ENCODE peak calls at places on chromosomes 2 and 18, in six cellular contexts. One of them, this sample, is unnamed.
A peak's percentile ranks its signal among the peaks of the same experiment; 100 is the strongest.

GRCh38 chr18:44507729-44508325 is 172.9 kb upstream of the SETBP1 start:
- DNase-seq in endothelial cell: peak; percentile 60
- DNase-seq in GM20000: no peak
- DNase-seq in HCT116: no peak
- DNase-seq in tibial artery: peak; percentile 45
- DNase-seq in PC-9: no peak
- DNase-seq in this sample: no peak

GRCh38 chr18:55419939-55420664 is 167.9 kb downstream of the TCF4 start:
- DNase-seq in endothelial cell: no peak
- DNase-seq in PC-9: no peak
- DNase-seq in tibial artery: no peak
- DNase-seq in HCT116: no peak
- DNase-seq in GM20000: no peak
- DNase-seq in this sample: no peak

GRCh38 chr2:204335642-204336041 is 209.6 kb upstream of the PARD3B start:
- DNase-seq in HCT116: no peak
- DNase-seq in GM20000: no peak
- DNase-seq in endothelial cell: no peak
- DNase-seq in PC-9: no peak
- DNase-seq in tibial artery: no peak
- DNase-seq in this sample: no peak

GRCh38 chr2:190369635-190370034 is 26.2 kb downstream of the INPP1 start:
- DNase-seq in tibial artery: no peak
- DNase-seq in GM20000: no peak
- DNase-seq in PC-9: no peak
- DNase-seq in endothelial cell: no peak
- DNase-seq in HCT116: no peak
- DNase-seq in this sample: no peak

GRCh38 chr2:215507836-215508235 is 72.0 kb upstream of the FN1 start:
- DNase-seq in tibial artery: no peak
- DNase-seq in GM20000: no peak
- DNase-seq in HCT116: no peak
- DNase-seq in PC-9: no peak
- DNase-seq in endothelial cell: no peak
- DNase-seq in this sample: no peak

GRCh38 chr2:194443926-194444325 is 1213.1 kb upstream of the SLC39A10 start:
- DNase-seq in GM20000: no peak
- DNase-seq in endothelial cell: no peak
- DNase-seq in PC-9: no peak
- DNase-seq in HCT116: no peak
- DNase-seq in tibial artery: no peak
- DNase-seq in this sample: no peak

GRCh38 chr2:136381245-136381644 is 263.3 kb upstream of the CXCR4 start:
- DNase-seq in HCT116: no peak
- DNase-seq in GM20000: no peak
- DNase-seq in tibial artery: no peak
- DNase-seq in PC-9: no peak
- DNase-seq in endothelial cell: no peak
- DNase-seq in this sample: no peak

GRCh38 chr2:75570948-75571729 is 10.4 kb upstream of the EVA1A start:
- DNase-seq in tibial artery: no peak
- DNase-seq in GM20000: no peak
- DNase-seq in HCT116: no peak
- DNase-seq in endothelial cell: no peak
- DNase-seq in PC-9: peak; percentile 20
- DNase-seq in this sample: no peak

DNA sequence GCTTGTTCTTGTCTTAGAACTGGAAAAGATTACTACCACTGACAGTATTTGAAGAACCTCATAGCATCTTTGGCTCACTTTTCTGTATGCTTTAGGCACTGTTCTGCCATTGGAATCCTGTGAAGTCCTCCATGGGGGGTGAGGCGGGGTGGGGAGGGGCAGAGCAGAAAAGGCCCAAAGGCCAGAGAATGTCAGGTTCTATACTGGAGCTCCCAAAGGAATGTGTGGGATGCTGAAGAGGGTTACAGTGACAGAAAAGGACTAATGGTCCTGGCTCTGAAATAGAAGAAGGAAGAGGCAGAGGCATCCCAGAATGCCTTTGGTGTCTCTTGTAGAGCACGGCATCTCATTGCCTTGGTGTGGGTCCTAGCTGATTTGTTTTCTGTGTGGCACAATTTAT is 141.9 kb downstream of the HAUS1 start:
- DNase-seq in PC-9: no peak
- DNase-seq in endothelial cell: no peak
- DNase-seq in GM20000: no peak
- DNase-seq in tibial artery: no peak
- DNase-seq in HCT116: no peak
- DNase-seq in this sample: no peak
- TF ChIP-seq CTCF in PC-9: no peak
- TF ChIP-seq CTCF in endothelial cell: no peak
- TF ChIP-seq CTCF in GM20000: no peak
- TF ChIP-seq CTCF in tibial artery: no peak
- TF ChIP-seq CTCF in HCT116: no peak
- TF ChIP-seq CTCF in this sample: no peak

GRCh38 chr2:233385489-233386044 is 31.3 kb downstream of the DGKD start:
- DNase-seq in GM20000: peak; percentile 64
- DNase-seq in HCT116: no peak
- DNase-seq in endothelial cell: no peak
- DNase-seq in tibial artery: no peak
- DNase-seq in PC-9: no peak
- DNase-seq in this sample: no peak
- TF ChIP-seq CTCF in GM20000: no peak
- TF ChIP-seq CTCF in HCT116: no peak
- TF ChIP-seq CTCF in endothelial cell: no peak
- TF ChIP-seq CTCF in tibial artery: no peak
- TF ChIP-seq CTCF in PC-9: no peak
- TF ChIP-seq CTCF in this sample: no peak

GRCh38 chr2:156332452-156333273 is at the start of gene NR4A2:
- DNase-seq in GM20000: peak; percentile 87
- DNase-seq in PC-9: peak; percentile 73
- DNase-seq in HCT116: peak; percentile 96
- DNase-seq in tibial artery: peak; percentile 92
- DNase-seq in endothelial cell: peak; percentile 82
- DNase-seq in this sample: no peak

GRCh38 chr2:156331572-156332451 is 709 bp downstream of the NR4A2 start:
- DNase-seq in PC-9: peak; percentile 70
- DNase-seq in endothelial cell: peak; percentile 70
- DNase-seq in GM20000: peak; percentile 45
- DNase-seq in HCT116: no peak
- DNase-seq in tibial artery: peak; percentile 87
- DNase-seq in this sample: no peak

GRCh38 chr2:156333274-156333950 is 891 bp upstream of the NR4A2 start:
- DNase-seq in GM20000: peak; percentile 68
- DNase-seq in HCT116: no peak
- DNase-seq in tibial artery: no peak
- DNase-seq in PC-9: no peak
- DNase-seq in endothelial cell: no peak
- DNase-seq in this sample: no peak

GRCh38 chr2:156334496-156335478 is 2.3 kb upstream of the NR4A2 start:
- DNase-seq in tibial artery: peak; percentile 95
- DNase-seq in HCT116: peak; percentile 79
- DNase-seq in GM20000: peak; percentile 67
- DNase-seq in PC-9: peak; percentile 63
- DNase-seq in endothelial cell: peak; percentile 74
- DNase-seq in this sample: no peak

GRCh38 chr2:156333951-156334495 is 1.5 kb upstream of the NR4A2 start:
- DNase-seq in endothelial cell: peak; percentile 83
- DNase-seq in tibial artery: peak; percentile 59
- DNase-seq in PC-9: no peak
- DNase-seq in HCT116: no peak
- DNase-seq in GM20000: peak; percentile 61
- DNase-seq in this sample: no peak
- TF ChIP-seq CTCF in endothelial cell: no peak
- TF ChIP-seq CTCF in tibial artery: no peak
- TF ChIP-seq CTCF in PC-9: no peak
- TF ChIP-seq CTCF in HCT116: no peak
- TF ChIP-seq CTCF in GM20000: no peak
- TF ChIP-seq CTCF in this sample: no peak

DNA sequence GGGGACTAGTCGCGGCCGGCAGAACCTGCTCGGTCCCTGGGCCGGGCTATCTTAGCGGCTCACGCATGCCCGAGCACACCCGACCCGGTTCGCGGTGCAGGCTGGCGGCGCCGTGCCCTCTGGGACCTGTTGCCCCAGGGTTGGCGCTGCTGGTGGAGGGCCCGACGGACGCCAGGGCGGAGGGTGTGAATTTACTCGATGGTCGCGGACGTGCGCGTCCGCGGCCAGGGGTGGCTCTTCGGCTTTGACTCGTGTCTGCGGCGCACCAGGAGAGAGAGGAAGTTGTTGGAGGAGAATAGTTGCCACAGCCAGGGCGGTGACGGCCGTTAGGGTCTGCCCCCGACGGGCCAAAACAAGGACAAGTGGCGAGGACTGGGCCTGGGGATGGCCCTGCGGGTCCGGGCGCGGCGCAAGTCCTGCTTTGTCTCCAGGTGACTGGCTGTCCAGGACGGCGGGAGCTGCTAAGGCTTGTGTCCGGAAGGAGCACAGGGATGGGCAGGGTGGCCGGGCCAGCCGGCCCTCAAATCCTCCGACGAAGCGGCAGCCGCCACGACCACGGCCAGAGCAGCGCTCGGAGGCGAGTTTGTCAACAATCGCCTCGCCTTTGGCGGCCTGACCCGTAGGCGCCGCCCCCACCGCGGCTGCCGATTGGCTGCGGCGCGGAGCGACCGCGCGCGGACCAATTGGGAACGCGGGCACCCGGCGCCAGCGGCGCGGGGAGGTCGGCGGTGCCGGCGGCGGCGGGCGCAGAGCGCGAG is 1.3 kb downstream of the BCL2L11 start:
- DNase-seq in HCT116: peak; percentile 73
- DNase-seq in endothelial cell: peak; percentile 93
- DNase-seq in GM20000: peak; percentile 89
- DNase-seq in PC-9: peak; percentile 76
- DNase-seq in tibial artery: peak; percentile 83
- DNase-seq in this sample: peak; percentile 60
- TF ChIP-seq CTCF in HCT116: no peak
- TF ChIP-seq CTCF in endothelial cell: no peak
- TF ChIP-seq CTCF in GM20000: no peak
- TF ChIP-seq CTCF in PC-9: no peak
- TF ChIP-seq CTCF in tibial artery: no peak
- TF ChIP-seq CTCF in this sample: no peak

GRCh38 chr2:5290911-5291546 is 401.2 kb upstream of the SOX11 start:
- DNase-seq in GM20000: no peak
- DNase-seq in endothelial cell: no peak
- DNase-seq in HCT116: no peak
- DNase-seq in tibial artery: no peak
- DNase-seq in PC-9: no peak
- DNase-seq in this sample: no peak
- TF ChIP-seq CTCF in GM20000: no peak
- TF ChIP-seq CTCF in endothelial cell: no peak
- TF ChIP-seq CTCF in HCT116: no peak
- TF ChIP-seq CTCF in tibial artery: no peak
- TF ChIP-seq CTCF in PC-9: no peak
- TF ChIP-seq CTCF in this sample: peak; percentile 17

DNA sequence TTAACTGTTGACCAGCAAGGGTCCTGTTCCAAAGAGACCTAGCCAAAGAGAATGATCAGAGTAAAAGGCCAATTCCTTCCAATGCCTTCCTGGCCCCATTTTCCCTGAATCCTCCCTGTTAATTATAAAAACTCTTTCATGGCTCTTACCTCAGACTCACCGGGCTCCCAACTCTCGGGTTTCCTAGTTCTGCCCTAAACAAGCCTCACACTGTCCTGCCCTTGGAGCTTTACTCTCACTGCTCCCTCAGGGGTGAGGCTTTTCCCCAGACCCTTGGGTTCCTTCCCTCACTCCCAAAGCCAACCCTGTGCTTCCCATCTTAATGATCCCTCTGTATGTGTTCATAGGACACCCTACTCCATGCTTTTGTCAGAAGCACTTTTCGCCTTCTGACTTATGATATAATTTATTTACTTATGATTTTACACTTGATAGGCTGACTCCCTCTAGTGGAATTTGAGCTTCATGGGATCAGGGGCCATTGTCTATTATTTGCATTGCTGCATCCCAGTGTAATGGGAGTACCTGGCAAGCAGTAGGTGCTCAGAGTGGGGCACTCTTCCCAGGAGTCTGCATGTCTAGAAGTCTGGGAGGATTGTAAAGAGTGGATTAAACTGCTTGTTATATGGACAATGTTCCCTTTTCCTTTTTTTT is 29.9 kb upstream of the ZNG1B start:
- DNase-seq in tibial artery: no peak
- DNase-seq in PC-9: peak; percentile 79
- DNase-seq in endothelial cell: no peak
- DNase-seq in GM20000: no peak
- DNase-seq in HCT116: peak; percentile 31
- DNase-seq in this sample: no peak
- TF ChIP-seq CTCF in tibial artery: no peak
- TF ChIP-seq CTCF in PC-9: peak; percentile 73
- TF ChIP-seq CTCF in endothelial cell: peak; percentile 29
- TF ChIP-seq CTCF in GM20000: no peak
- TF ChIP-seq CTCF in HCT116: peak; percentile 54
- TF ChIP-seq CTCF in this sample: peak; percentile 25

DNA sequence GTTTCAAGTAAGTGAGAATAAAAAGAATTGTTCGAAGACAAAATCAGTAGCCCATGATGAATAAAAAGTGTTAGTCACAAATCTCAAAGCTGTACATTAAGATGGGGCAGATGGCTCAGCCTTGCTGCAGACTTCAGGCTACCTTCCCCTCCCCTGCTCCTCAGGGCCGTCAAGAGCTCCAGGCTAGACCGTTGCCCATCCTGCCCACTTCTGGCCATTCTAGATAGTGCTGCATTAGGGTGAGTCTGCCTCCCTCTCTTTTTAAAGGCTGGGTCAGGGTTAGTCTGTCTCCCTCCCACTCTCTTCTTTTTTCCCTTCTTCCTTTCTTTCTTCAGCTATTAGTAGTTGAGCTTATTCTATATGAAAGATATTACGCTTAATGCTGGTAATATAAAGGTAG is 86.0 kb downstream of the MAPRE2 start:
- DNase-seq in PC-9: no peak
- DNase-seq in HCT116: no peak
- DNase-seq in GM20000: no peak
- DNase-seq in tibial artery: no peak
- DNase-seq in endothelial cell: no peak
- DNase-seq in this sample: no peak
- TF ChIP-seq CTCF in PC-9: peak; percentile 15
- TF ChIP-seq CTCF in HCT116: peak; percentile 38
- TF ChIP-seq CTCF in GM20000: no peak
- TF ChIP-seq CTCF in tibial artery: no peak
- TF ChIP-seq CTCF in endothelial cell: no peak
- TF ChIP-seq CTCF in this sample: no peak

This sample was measured in D721Med.